ENCODE peak calls at places on chromosomes 13 and 19, in four cellular contexts. I, F, W and J are unnamed samples.

GRCh38 chr19:55391702-55392615 is 6.2 kb downstream of the RPL28 start:
- DNase-seq in W (no peak), I (no peak), F (no peak), J (no peak)

GRCh38 chr13:29465741-29466293 is 129.7 kb downstream of the SLC7A1 start:
- DNase-seq in W (no peak), I (no peak), F (peak), J (no peak)

GRCh38 chr13:114259374-114259773 is 22.0 kb upstream of the UPF3A start:
- DNase-seq in W (no peak), I (no peak), F (no peak), J (no peak)

GRCh38 chr19:1104452-1105216 is 840 bp downstream of the GPX4 start:
- DNase-seq in I (peak), F (peak), W (peak), J (peak)

GRCh38 chr19:6679139-6679538 is 9.2 kb upstream of the TNFSF14 start:
- DNase-seq in F (no peak), I (no peak), W (no peak), J (no peak)

GRCh38 chr19:34325961-34326360 is 39.0 kb upstream of the GPI start:
- DNase-seq in I (no peak), F (no peak), W (no peak), J (no peak)

GRCh38 chr13:26710166-26710565 is 50.4 kb downstream of the GPR12 start:
- DNase-seq in F (no peak), I (no peak), W (no peak), J (no peak)

GRCh38 chr13:98447881-98448641 is 128.8 kb downstream of the STK24 start:
- DNase-seq in W (peak), F (no peak), I (peak), J (no peak)

GRCh38 chr13:40208517-40208916 is 457.9 kb downstream of the FOXO1 start:
- DNase-seq in I (no peak), W (no peak), F (no peak), J (no peak)

GRCh38 chr19:55696301-55697068 is 21.5 kb downstream of the EPN1 start:
- DNase-seq in W (no peak), F (no peak), I (no peak), J (no peak)

GRCh38 chr13:67438465-67438864 is 208.3 kb upstream of the PCDH9 start:
- DNase-seq in F (no peak), W (peak), I (no peak), J (no peak)

GRCh38 chr13:99071666-99072065 is 93.8 kb upstream of the DOCK9 start:
- DNase-seq in F (no peak), W (no peak), I (no peak), J (no peak)

GRCh38 chr13:113064534-113065405 is 40.8 kb upstream of the F7 start:
- DNase-seq in W (no peak), F (no peak), I (no peak), J (peak)